ENCODE peak calls at places on chromosomes 7 and 10, in ten cellular contexts. T is transverse colon; E is HS-5; L is pons; H is A549; Q is dorsolateral prefrontal cortex; M is A172; F is midbrain; X is aorta; D is stimulated activated CD4-positive, alpha-beta T cell treated with anti-CD3 and anti-CD28 coated beads, Interleukin-2, amount 100 ng/mL, for 24 hours. I is an unnamed sample.

GRCh38 chr7:69656890-69657289 is 58.6 kb downstream of the AUTS2 start:
- DNase-seq in H (no peak), E (no peak), M (peak; percentile 54), L (no peak), D (no peak), Q (no peak), X (no peak), T (no peak), F (no peak), I (peak; percentile 44)

GRCh38 chr10:74825371-74826141 is 844 bp upstream of the KAT6B start:
- DNase-seq in F (peak; percentile 71), Q (no peak), X (no peak), H (no peak), L (no peak), M (peak; percentile 6), D (no peak), T (peak; percentile 54), E (no peak), I (no peak)

GRCh38 chr10:132808568-132809236 is 22.8 kb upstream of the NKX6-2 start:
- DNase-seq in X (peak; percentile 36), L (no peak), M (no peak), E (no peak), D (no peak), T (no peak), Q (peak; percentile 23), H (no peak), F (no peak), I (no peak)

GRCh38 chr10:102154466-102155116 is 2.4 kb downstream of the NOLC1 start:
- DNase-seq in X (no peak), F (no peak), D (no peak), H (no peak), M (no peak), Q (no peak), T (no peak), E (no peak), L (no peak), I (no peak)

GRCh38 chr7:116138202-116138801 is 72.0 kb upstream of the TES start:
- DNase-seq in D (no peak), X (no peak), Q (no peak), M (peak; percentile 69), H (peak; percentile 72), F (peak; percentile 74), L (peak; percentile 86), E (peak; percentile 39), T (no peak), I (peak; percentile 76)

GRCh38 chr7:122887198-122887597 is 938 bp upstream of the CADPS2 start:
- DNase-seq in T (peak; percentile 62), F (peak; percentile 36), M (no peak), H (peak; percentile 54), E (peak; percentile 15), X (peak; percentile 69), D (no peak), Q (peak; percentile 80), L (peak; percentile 70), I (peak; percentile 79)

GRCh38 chr7:111486472-111487142 is 75.7 kb downstream of the IMMP2L start:
- DNase-seq in D (no peak), L (peak; percentile 67), X (no peak), Q (no peak), H (peak; percentile 74), M (peak; percentile 63), T (no peak), E (peak; percentile 14), F (peak; percentile 49), I (peak; percentile 65)

GRCh38 chr10:85600026-85600743 is 766.4 kb downstream of the GRID1 start:
- DNase-seq in X (no peak), E (no peak), T (no peak), F (peak; percentile 40), L (peak; percentile 93), H (no peak), D (no peak), Q (no peak), M (no peak), I (no peak)

GRCh38 chr10:127908106-127908957 is 1.4 kb downstream of the PTPRE start:
- DNase-seq in E (no peak), D (no peak), H (no peak), T (no peak), X (no peak), Q (no peak), F (no peak), M (peak; percentile 67), L (no peak), I (no peak)

I was measured in H4.